ENCODE peak calls at places on chromosomes 16 and 17, in nine cellular contexts. J, G, R, V, A, C, E, Y and Q are unnamed samples.

GRCh38 chr17:4498461-4499397 is at the start of gene SPNS2:
- DNase-seq in J (peak), G (peak), R (no peak), V (peak), A (no peak), C (peak), E (no peak), Y (peak), Q (peak)

GRCh38 chr17:11245792-11246191 is 4.8 kb downstream of the SHISA6 start:
- DNase-seq in J (no peak), G (no peak), R (no peak), V (no peak), A (no peak), C (no peak), E (no peak), Y (no peak), Q (no peak)

GRCh38 chr16:8607214-8607613 is 14.3 kb upstream of the METTL22 start:
- DNase-seq in J (no peak), G (no peak), R (no peak), V (no peak), A (no peak), C (no peak), E (no peak), Y (no peak), Q (no peak)

GRCh38 chr17:49343273-49343672 is 18.8 kb downstream of the ZNF652 start:
- DNase-seq in J (no peak), G (no peak), R (no peak), V (no peak), A (no peak), C (no peak), E (no peak), Y (no peak), Q (no peak)

GRCh38 chr17:61208301-61209098 is 191.1 kb upstream of the TBX2 start:
- DNase-seq in J (no peak), G (no peak), R (no peak), V (no peak), A (no peak), C (no peak), E (no peak), Y (no peak), Q (no peak)

GRCh38 chr17:10197721-10198508 is 491 bp downstream of the GAS7 start:
- DNase-seq in J (no peak), G (peak), R (no peak), V (no peak), A (no peak), C (peak), E (no peak), Y (peak), Q (peak)

GRCh38 chr17:3981455-3981854 is 17.2 kb upstream of the ATP2A3 start:
- DNase-seq in J (no peak), G (no peak), R (no peak), V (no peak), A (no peak), C (no peak), E (no peak), Y (peak), Q (peak)

GRCh38 chr16:24906199-24906808 is 60.5 kb downstream of the SLC5A11 start:
- DNase-seq in J (no peak), G (no peak), R (no peak), V (no peak), A (no peak), C (peak), E (no peak), Y (peak), Q (no peak)

GRCh38 chr17:9725575-9725974 is 65.8 kb downstream of the DHRS7C start:
- DNase-seq in J (peak), G (no peak), R (peak), V (no peak), A (no peak), C (no peak), E (no peak), Y (no peak), Q (no peak)

GRCh38 chr16:72203401-72203800 is 31.4 kb upstream of the PMFBP1 start:
- DNase-seq in J (no peak), G (peak), R (no peak), V (no peak), A (no peak), C (no peak), E (no peak), Y (no peak), Q (no peak)

GRCh38 chr16:77599793-77600415 is 122.4 kb upstream of the NUDT7 start:
- DNase-seq in J (peak), G (no peak), R (no peak), V (no peak), A (no peak), C (no peak), E (no peak), Y (peak), Q (peak)

GRCh38 chr16:67865318-67865717 is 7.5 kb upstream of the EDC4 start:
- DNase-seq in J (no peak), G (no peak), R (no peak), V (peak), A (no peak), C (no peak), E (no peak), Y (peak), Q (peak)

GRCh38 chr17:48505788-48506187 is 25.0 kb downstream of the HOXB1 start:
- DNase-seq in J (no peak), G (no peak), R (peak), V (no peak), A (no peak), C (no peak), E (no peak), Y (no peak), Q (no peak)

GRCh38 chr17:28507567-28508195 is 1.5 kb downstream of the FOXN1 start:
- DNase-seq in J (peak), G (no peak), R (peak), V (no peak), A (no peak), C (no peak), E (no peak), Y (peak), Q (no peak)

GRCh38 chr17:28042657-28042720 is at the start of gene NLK:
- DNase-seq in J (no peak), G (no peak), R (no peak), V (no peak), A (no peak), C (no peak), E (no peak), Y (no peak), Q (no peak)

GRCh38 chr16:11159189-11159588 is 96.8 kb downstream of the SOCS1 start:
- DNase-seq in J (no peak), G (no peak), R (no peak), V (no peak), A (no peak), C (no peak), E (no peak), Y (no peak), Q (peak)

GRCh38 chr17:56577810-56578209 is 15.7 kb upstream of the NOG start:
- DNase-seq in J (no peak), G (no peak), R (no peak), V (no peak), A (no peak), C (no peak), E (no peak), Y (peak), Q (no peak)

GRCh38 chr17:82400830-82401229 is 17.3 kb upstream of the HEXD start:
- DNase-seq in J (no peak), G (peak), R (no peak), V (peak), A (no peak), C (peak), E (no peak), Y (no peak), Q (no peak)

GRCh38 chr16:46745594-46745993 is 2.5 kb downstream of the MYLK3 start:
- DNase-seq in J (no peak), G (no peak), R (no peak), V (no peak), A (peak), C (no peak), E (no peak), Y (peak), Q (no peak)

GRCh38 chr17:4513113-4514032 is 14.7 kb downstream of the SPNS2 start:
- DNase-seq in J (no peak), G (no peak), R (no peak), V (no peak), A (peak), C (no peak), E (no peak), Y (no peak), Q (no peak)

GRCh38 chr17:77312786-77313599 is 172.2 kb downstream of the SEC14L1 start:
- DNase-seq in J (no peak), G (no peak), R (peak), V (peak), A (peak), C (peak), E (no peak), Y (no peak), Q (peak)

GRCh38 chr17:48539177-48539576 is 5.7 kb downstream of the HOXB2 start:
- DNase-seq in J (no peak), G (no peak), R (no peak), V (no peak), A (no peak), C (no peak), E (no peak), Y (no peak), Q (no peak)

GRCh38 chr17:8904686-8905085 is 37.2 kb upstream of the PIK3R6 start:
- DNase-seq in J (no peak), G (no peak), R (no peak), V (no peak), A (no peak), C (no peak), E (no peak), Y (no peak), Q (no peak)

GRCh38 chr17:49741009-49741691 is 22.8 kb downstream of the FAM117A start:
- DNase-seq in J (no peak), G (no peak), R (no peak), V (no peak), A (no peak), C (no peak), E (no peak), Y (no peak), Q (no peak)

GRCh38 chr17:77999413-78000173 is 41.1 kb downstream of the TNRC6C start:
- DNase-seq in J (no peak), G (no peak), R (no peak), V (no peak), A (no peak), C (no peak), E (no peak), Y (no peak), Q (no peak)

GRCh38 chr17:44353656-44354331 is 8.7 kb downstream of the GRN start:
- DNase-seq in J (no peak), G (no peak), R (no peak), V (peak), A (no peak), C (peak), E (no peak), Y (peak), Q (no peak)

GRCh38 chr17:34254146-34254545 is 939 bp upstream of the CCL2 start:
- DNase-seq in J (no peak), G (no peak), R (no peak), V (no peak), A (no peak), C (no peak), E (no peak), Y (no peak), Q (no peak)

GRCh38 chr17:6797718-6798351 is 21.8 kb downstream of the FBXO39 start:
- DNase-seq in J (no peak), G (no peak), R (no peak), V (no peak), A (no peak), C (no peak), E (no peak), Y (no peak), Q (no peak)

GRCh38 chr16:69179255-69180010 is 7.5 kb upstream of the SNTB2 start:
- DNase-seq in J (peak), G (no peak), R (peak), V (peak), A (peak), C (no peak), E (no peak), Y (no peak), Q (peak)

GRCh38 chr17:63675607-63676539 is 24.1 kb downstream of the LIMD2 start:
- DNase-seq in J (peak), G (no peak), R (peak), V (peak), A (peak), C (no peak), E (no peak), Y (peak), Q (peak)

GRCh38 chr17:2634361-2634960 is 41.0 kb downstream of the PAFAH1B1 start:
- DNase-seq in J (no peak), G (no peak), R (no peak), V (peak), A (no peak), C (no peak), E (peak), Y (peak), Q (no peak)

GRCh38 chr17:41534899-41535546 is 6.9 kb upstream of the KRT19 start:
- DNase-seq in J (no peak), G (no peak), R (peak), V (no peak), A (no peak), C (no peak), E (no peak), Y (no peak), Q (no peak)

GRCh38 chr17:66751771-66752170 is 83.1 kb upstream of the CACNG5 start:
- DNase-seq in J (no peak), G (no peak), R (no peak), V (no peak), A (no peak), C (no peak), E (no peak), Y (no peak), Q (no peak)

GRCh38 chr17:42275527-42276358 is 448 bp downstream of the STAT5B start:
- DNase-seq in J (no peak), G (peak), R (peak), V (no peak), A (peak), C (peak), E (no peak), Y (peak), Q (peak)

GRCh38 chr16:76665571-76666275 is 388.5 kb downstream of the CNTNAP4 start:
- DNase-seq in J (no peak), G (no peak), R (no peak), V (no peak), A (no peak), C (no peak), E (no peak), Y (no peak), Q (no peak)

GRCh38 chr16:58628845-58629680 is 563 bp downstream of the CNOT1 start:
- DNase-seq in J (peak), G (no peak), R (peak), V (peak), A (peak), C (peak), E (no peak), Y (peak), Q (no peak)

GRCh38 chr17:67221062-67221998 is 23.7 kb downstream of the HELZ start:
- DNase-seq in J (peak), G (no peak), R (no peak), V (no peak), A (no peak), C (no peak), E (no peak), Y (peak), Q (peak)

GRCh38 chr17:72632026-72632684 is 460.3 kb downstream of the SLC39A11 start:
- DNase-seq in J (no peak), G (no peak), R (no peak), V (peak), A (no peak), C (no peak), E (no peak), Y (no peak), Q (no peak)
- TF ChIP-seq POLR2AphosphoS5 in J (no peak), G (no peak), R (peak), V (no peak), A (no peak), C (no peak), E (no peak), Y (no peak), Q (no peak)

GRCh38 chr16:964696-965395 is 5.9 kb downstream of the LMF1 start:
- DNase-seq in J (peak), G (no peak), R (no peak), V (no peak), A (no peak), C (peak), E (no peak), Y (no peak), Q (no peak)

GRCh38 chr16:965487-965886 is 5.3 kb downstream of the LMF1 start:
- DNase-seq in J (no peak), G (no peak), R (no peak), V (no peak), A (no peak), C (peak), E (no peak), Y (no peak), Q (no peak)

GRCh38 chr16:962366-962765 is 8.4 kb downstream of the LMF1 start:
- DNase-seq in J (no peak), G (no peak), R (no peak), V (no peak), A (no peak), C (peak), E (no peak), Y (no peak), Q (no peak)

GRCh38 chr16:962901-963814 is 7.6 kb downstream of the LMF1 start:
- DNase-seq in J (no peak), G (no peak), R (no peak), V (no peak), A (no peak), C (peak), E (no peak), Y (no peak), Q (no peak)

DNA sequence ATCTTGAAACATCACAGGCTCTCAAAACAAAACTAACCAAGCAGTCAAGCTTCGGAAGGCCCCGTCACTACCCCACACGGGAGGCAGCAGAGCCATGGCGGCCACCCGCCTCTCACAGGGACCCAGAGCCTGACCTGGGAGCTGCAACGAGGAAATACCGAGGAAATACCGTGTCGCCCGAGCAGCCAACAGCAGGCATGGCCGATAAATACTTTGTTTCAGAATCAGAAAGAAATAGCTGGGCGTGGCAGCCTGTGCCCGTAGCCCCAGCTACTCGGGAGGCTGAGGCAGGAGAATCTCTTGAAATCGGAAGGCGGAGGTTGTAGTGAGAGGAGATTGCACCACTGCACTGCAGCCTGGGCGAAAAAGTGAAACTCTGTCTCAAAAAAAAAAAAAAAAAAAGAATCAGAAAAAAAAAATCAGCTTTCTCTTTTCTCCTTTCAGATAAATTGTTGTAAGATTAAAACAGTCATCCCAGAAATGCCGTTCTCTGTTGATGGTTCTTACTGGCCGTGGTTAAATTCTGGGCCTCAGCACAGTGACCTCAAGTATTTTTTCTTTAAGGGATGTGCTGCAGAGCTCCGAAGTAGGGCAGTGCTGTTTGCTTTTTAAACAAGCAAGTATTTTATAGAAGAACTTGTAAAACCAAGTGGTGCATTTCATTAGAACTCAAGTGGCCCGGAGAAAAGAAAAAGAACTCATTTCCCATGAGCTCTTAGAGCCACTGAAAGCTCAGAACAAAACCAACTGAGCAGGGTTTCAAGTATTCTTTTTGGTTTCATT is 6.7 kb downstream of the LMF1 start:
- DNase-seq in J (peak), G (no peak), R (no peak), V (no peak), A (no peak), C (peak), E (no peak), Y (no peak), Q (no peak)
- TF ChIP-seq POLR2AphosphoS5 in J (peak), G (no peak), R (no peak), V (no peak), A (no peak), C (no peak), E (no peak), Y (no peak), Q (no peak)

GRCh38 chr17:17703608-17703919 is 22.3 kb downstream of the RAI1 start:
- DNase-seq in J (no peak), G (no peak), R (no peak), V (no peak), A (no peak), C (no peak), E (no peak), Y (no peak), Q (no peak)

GRCh38 chr17:17702370-17702769 is 21.1 kb downstream of the RAI1 start:
- DNase-seq in J (no peak), G (no peak), R (no peak), V (no peak), A (no peak), C (no peak), E (no peak), Y (no peak), Q (no peak)

GRCh38 chr17:17701112-17701511 is 19.9 kb downstream of the RAI1 start:
- DNase-seq in J (no peak), G (no peak), R (no peak), V (no peak), A (no peak), C (no peak), E (no peak), Y (no peak), Q (no peak)

GRCh38 chr17:17701658-17702057 is 20.4 kb downstream of the RAI1 start:
- DNase-seq in J (no peak), G (no peak), R (no peak), V (no peak), A (no peak), C (no peak), E (no peak), Y (no peak), Q (no peak)

DNA sequence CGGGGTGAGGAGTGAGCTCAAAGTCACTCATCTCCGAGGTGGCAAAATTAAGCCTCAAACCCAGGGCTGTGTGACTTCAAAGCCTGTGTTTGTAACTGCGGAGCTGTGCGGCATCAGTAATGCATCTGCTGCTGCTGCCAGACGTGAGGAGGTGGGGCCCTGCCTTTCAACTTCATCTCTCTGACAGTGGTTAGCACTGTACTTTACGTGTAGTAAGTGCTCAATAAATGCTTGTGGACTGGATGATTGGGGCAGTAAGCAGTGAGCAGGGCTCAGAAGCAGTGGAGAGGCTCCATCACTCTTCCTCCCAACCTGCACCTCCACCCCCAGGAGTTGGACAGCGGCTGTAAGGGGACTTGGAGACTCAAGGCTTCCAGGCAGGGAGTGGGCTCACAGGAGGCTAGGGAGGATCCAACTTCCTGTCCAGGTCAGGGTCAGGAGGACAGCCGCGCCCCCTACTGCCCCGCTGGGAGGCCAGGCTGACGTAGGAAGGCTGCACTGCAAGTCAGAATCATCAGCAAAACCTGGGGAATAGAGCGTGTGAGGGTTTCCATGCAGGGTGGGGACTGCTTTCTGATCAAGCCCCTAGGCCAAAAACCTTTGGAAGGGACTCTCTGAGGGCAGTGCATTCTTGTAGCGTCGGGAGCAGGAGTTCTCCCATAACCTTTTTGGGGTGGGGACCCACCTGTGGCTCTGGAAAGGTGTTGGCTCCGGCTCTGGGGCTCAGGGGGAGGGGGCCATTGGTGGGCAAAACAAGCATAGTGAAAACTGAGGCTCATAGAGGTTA is 21.8 kb downstream of the RAI1 start:
- DNase-seq in J (no peak), G (no peak), R (no peak), V (no peak), A (no peak), C (no peak), E (no peak), Y (peak), Q (no peak)
- TF ChIP-seq POLR2AphosphoS5 in J (no peak), G (no peak), R (no peak), V (no peak), A (no peak), C (peak), E (no peak), Y (no peak), Q (no peak)

GRCh38 chr17:80832266-80832676 is 159.4 kb upstream of the CHMP6 start:
- DNase-seq in J (no peak), G (no peak), R (no peak), V (no peak), A (peak), C (no peak), E (no peak), Y (peak), Q (peak)
- TF ChIP-seq POLR2AphosphoS5 in J (peak), G (no peak), R (no peak), V (peak), A (peak), C (no peak), E (no peak), Y (no peak), Q (no peak)